ENCODE peak calls at places on chromosomes 1 and 21, in eight cellular contexts. H is ACHN; E is activated CD8-positive, alpha-beta memory T cell treated with anti-CD3 and anti-CD28 coated beads for 48 hours; M is amniotic stem cell; Q is NCI-H1436; J is AG04450; B is activated T-helper 9 cell treated with anti-CD3 and anti-CD28 coated beads, Interleukin-2, amount 50 U/mL, for 16 hours; I is pancreas. V is an unnamed sample.

GRCh38 chr1:64041366-64042131 is 161.9 kb upstream of the UBE2U start:
- DNase-seq in B (no peak), H (no peak), I (no peak), J (no peak), M (no peak), E (no peak), Q (no peak), V (no peak)

GRCh38 chr21:45153358-45154318 is 79.3 kb downstream of the ADARB1 start:
- DNase-seq in I (no peak), H (no peak), M (no peak), B (no peak), E (no peak), Q (no peak), J (no peak), V (peak)

GRCh38 chr1:226891846-226892533 is 21.6 kb downstream of the PSEN2 start:
- DNase-seq in I (no peak), Q (no peak), B (no peak), E (no peak), H (no peak), J (no peak), M (no peak), V (no peak)

GRCh38 chr1:156709743-156710489 is 4.5 kb upstream of the CRABP2 start:
- DNase-seq in H (no peak), I (peak), B (no peak), M (peak), Q (no peak), J (no peak), E (no peak), V (no peak)

GRCh38 chr1:8184301-8184700 is 133.6 kb upstream of the SLC45A1 start:
- DNase-seq in I (no peak), Q (no peak), H (no peak), B (no peak), J (no peak), E (no peak), M (no peak), V (no peak)

GRCh38 chr1:58982259-58982998 is 198.6 kb upstream of the JUN start:
- DNase-seq in I (peak), B (no peak), J (no peak), Q (no peak), M (no peak), E (no peak), H (no peak), V (no peak)

GRCh38 chr1:44677201-44677520 is 2.6 kb downstream of the ARMH1 start:
- DNase-seq in E (no peak), Q (no peak), I (no peak), H (peak), J (no peak), M (no peak), B (no peak), V (peak)

GRCh38 chr1:12595839-12596821 is 21.9 kb downstream of the DHRS3 start:
- DNase-seq in E (no peak), I (peak), B (no peak), H (peak), Q (no peak), J (peak), M (peak), V (no peak)

GRCh38 chr1:65247419-65248359 is 61.7 kb upstream of the DNAJC6 start:
- DNase-seq in Q (no peak), I (no peak), J (no peak), E (no peak), H (no peak), B (no peak), M (peak), V (no peak)

GRCh38 chr1:154448271-154448905 is 43.2 kb downstream of the IL6R start:
- DNase-seq in E (no peak), H (no peak), B (no peak), Q (no peak), M (no peak), I (no peak), J (no peak), V (no peak)

GRCh38 chr21:37673801-37674575 is 242.3 kb downstream of the KCNJ6 start:
- DNase-seq in B (no peak), M (no peak), J (no peak), I (no peak), E (no peak), Q (no peak), H (no peak), V (no peak)

GRCh38 chr1:233107130-233107529 is 156.7 kb downstream of the NTPCR start:
- DNase-seq in Q (no peak), I (no peak), J (no peak), H (no peak), B (no peak), E (no peak), M (no peak), V (no peak)

GRCh38 chr1:217493290-217493689 is 137.6 kb downstream of the GPATCH2 start:
- DNase-seq in J (no peak), H (no peak), E (no peak), I (no peak), Q (peak), M (no peak), B (no peak), V (no peak)

GRCh38 chr21:43298546-43299440 is 128.1 kb downstream of the SIK1 start:
- DNase-seq in Q (no peak), J (no peak), M (no peak), I (peak), E (no peak), B (no peak), H (no peak), V (no peak)

GRCh38 chr1:193211539-193211938 is 25.1 kb upstream of the B3GALT2 start:
- DNase-seq in Q (no peak), E (no peak), I (no peak), J (peak), M (peak), B (no peak), H (peak), V (no peak)

GRCh38 chr1:226994357-226995063 is 54.4 kb downstream of the COQ8A start:
- DNase-seq in E (no peak), M (no peak), J (no peak), B (no peak), H (no peak), I (peak), Q (no peak), V (no peak)

GRCh38 chr1:234139966-234140365 is 233.3 kb upstream of the COA6 start:
- DNase-seq in E (no peak), Q (no peak), J (no peak), H (no peak), B (no peak), M (no peak), I (no peak), V (no peak)